ENCODE peak calls at places on chromosomes 12 and 14, in five cellular contexts. Z is heart right ventricle; U is aorta; O is CD8-positive, alpha-beta T cell; Q is A549. R is an unnamed sample.
A peak's percentile ranks its signal among the peaks of the same experiment; 100 is the strongest.

GRCh38 chr12:121400332-121401139 is 618 bp downstream of the RNF34 start:
- DNase-seq in Z (peak; percentile 44), U (peak; percentile 82), O (peak; percentile 72), Q (peak; percentile 56), R (peak; percentile 38)

GRCh38 chr14:31439554-31439953 is 17.8 kb downstream of the DTD2 start:
- DNase-seq in Z (no peak), U (no peak), O (no peak), Q (no peak), R (no peak)

GRCh38 chr14:75315143-75315542 is 36.5 kb downstream of the FOS start:
- DNase-seq in Z (no peak), U (no peak), O (no peak), Q (no peak), R (no peak)

GRCh38 chr14:75271514-75271913 is 7.1 kb upstream of the FOS start:
- DNase-seq in Z (no peak), U (no peak), O (no peak), Q (no peak), R (no peak)

GRCh38 chr14:77018785-77019184 is 9.7 kb downstream of the IRF2BPL start:
- DNase-seq in Z (no peak), U (no peak), O (no peak), Q (no peak), R (no peak)

GRCh38 chr14:84882830-84883229 is 647.1 kb upstream of the FLRT2 start:
- DNase-seq in Z (no peak), U (no peak), O (no peak), Q (no peak), R (no peak)

GRCh38 chr12:53591301-53592206 is 34.6 kb downstream of the ATF7 start:
- DNase-seq in Z (no peak), U (no peak), O (no peak), Q (no peak), R (peak; percentile 27)

GRCh38 chr12:102634216-102634615 is 153.9 kb upstream of the IGF1 start:
- DNase-seq in Z (no peak), U (no peak), O (no peak), Q (no peak), R (no peak)

GRCh38 chr12:130041983-130042812 is 120.1 kb upstream of the FZD10 start:
- DNase-seq in Z (peak; percentile 37), U (peak; percentile 83), O (no peak), Q (no peak), R (peak; percentile 76)

GRCh38 chr12:128796439-128797118 is 27.2 kb downstream of the SLC15A4 start:
- DNase-seq in Z (no peak), U (no peak), O (no peak), Q (no peak), R (no peak)

GRCh38 chr14:68397827-68398226 is 395.0 kb downstream of the ZFP36L1 start:
- DNase-seq in Z (no peak), U (no peak), O (no peak), Q (no peak), R (no peak)

GRCh38 chr14:34232790-34233189 is 229.2 kb downstream of the SPTSSA start:
- DNase-seq in Z (no peak), U (no peak), O (no peak), Q (no peak), R (no peak)

GRCh38 chr12:53223391-53224267 is 8.4 kb downstream of the RARG start:
- DNase-seq in Z (peak; percentile 45), U (peak; percentile 77), O (no peak), Q (no peak), R (no peak)

GRCh38 chr12:29104495-29104894 is 44.6 kb upstream of the FAR2 start:
- DNase-seq in Z (no peak), U (no peak), O (no peak), Q (no peak), R (no peak)

GRCh38 chr12:89183985-89184435 is 168.3 kb downstream of the DUSP6 start:
- DNase-seq in Z (peak; percentile 20), U (no peak), O (no peak), Q (peak; percentile 45), R (no peak)

GRCh38 chr12:47277972-47278448 is 198.3 kb upstream of the AMIGO2 start:
- DNase-seq in Z (no peak), U (no peak), O (no peak), Q (peak; percentile 98), R (no peak)

GRCh38 chr12:55666508-55666907 is 29.8 kb downstream of the OR10P1 start:
- DNase-seq in Z (no peak), U (no peak), O (no peak), Q (no peak), R (no peak)

GRCh38 chr12:22899184-22899583 is 274.2 kb downstream of the ETNK1 start:
- DNase-seq in Z (no peak), U (no peak), O (no peak), Q (no peak), R (no peak)

GRCh38 chr14:77409131-77409533 is 14.2 kb downstream of the NOXRED1 start:
- DNase-seq in Z (no peak), U (no peak), O (no peak), Q (peak; percentile 64), R (no peak)

GRCh38 chr12:6430990-6431353 is 13.8 kb upstream of the CD27 start:
- DNase-seq in Z (no peak), U (no peak), O (no peak), Q (no peak), R (no peak)
- H3K4me1 ChIP-seq in Z (peaks cover 14% of the 10 kb centered on the region), U (no peaks in the 10 kb centered on the region), O (peaks cover 53% of the 10 kb centered on the region), Q (peaks cover 31% of the 10 kb centered on the region), R (peaks cover 14% of the 10 kb centered on the region)

GRCh38 chr14:100065161-100065871 is at the start of gene EVL:
- DNase-seq in Z (peak; percentile 26), U (no peak), O (peak; percentile 88), Q (no peak), R (no peak)
- H3K4me3 ChIP-seq in Z (no peak within 1 kb of the TSS), U (no peak within 1 kb of the TSS), O (peak within 1 kb of the TSS; percentile 59), Q (no peak within 1 kb of the TSS), R (no peak within 1 kb of the TSS)

GRCh38 chr12:6214633-6215032 is 14.4 kb downstream of the CD9 start:
- DNase-seq in Z (no peak), U (no peak), O (no peak), Q (no peak), R (no peak)
- H3K4me1 ChIP-seq in Z (peaks cover 76% of the 10 kb centered on the region), U (peaks cover 11% of the 10 kb centered on the region), O (no peaks in the 10 kb centered on the region), Q (peaks cover 55% of the 10 kb centered on the region), R (peaks cover 5% of the 10 kb centered on the region)

GRCh38 chr12:45234134-45234865 is 18.4 kb downstream of the ANO6 start:
- DNase-seq in Z (no peak), U (no peak), O (no peak), Q (peak; percentile 91), R (peak; percentile 43)
- H3K4me3 ChIP-seq in Z (no peak overlapping the region), U (peak overlapping the region; percentile 3), O (no peak overlapping the region), Q (peak overlapping the region; percentile 7), R (no peak overlapping the region)

GRCh38 chr14:64788706-64789105 is 84.5 kb downstream of the PLEKHG3 start:
- DNase-seq in Z (no peak), U (no peak), O (no peak), Q (peak; percentile 62), R (no peak)

GRCh38 chr14:64784006-64784405 is 79.8 kb downstream of the PLEKHG3 start:
- DNase-seq in Z (no peak), U (peak; percentile 5), O (no peak), Q (no peak), R (no peak)

GRCh38 chr14:64787619-64788018 is 83.4 kb downstream of the PLEKHG3 start:
- DNase-seq in Z (no peak), U (no peak), O (no peak), Q (no peak), R (no peak)

GRCh38 chr14:64789696-64790095 is 85.5 kb downstream of the PLEKHG3 start:
- DNase-seq in Z (no peak), U (no peak), O (no peak), Q (no peak), R (no peak)

DNA sequence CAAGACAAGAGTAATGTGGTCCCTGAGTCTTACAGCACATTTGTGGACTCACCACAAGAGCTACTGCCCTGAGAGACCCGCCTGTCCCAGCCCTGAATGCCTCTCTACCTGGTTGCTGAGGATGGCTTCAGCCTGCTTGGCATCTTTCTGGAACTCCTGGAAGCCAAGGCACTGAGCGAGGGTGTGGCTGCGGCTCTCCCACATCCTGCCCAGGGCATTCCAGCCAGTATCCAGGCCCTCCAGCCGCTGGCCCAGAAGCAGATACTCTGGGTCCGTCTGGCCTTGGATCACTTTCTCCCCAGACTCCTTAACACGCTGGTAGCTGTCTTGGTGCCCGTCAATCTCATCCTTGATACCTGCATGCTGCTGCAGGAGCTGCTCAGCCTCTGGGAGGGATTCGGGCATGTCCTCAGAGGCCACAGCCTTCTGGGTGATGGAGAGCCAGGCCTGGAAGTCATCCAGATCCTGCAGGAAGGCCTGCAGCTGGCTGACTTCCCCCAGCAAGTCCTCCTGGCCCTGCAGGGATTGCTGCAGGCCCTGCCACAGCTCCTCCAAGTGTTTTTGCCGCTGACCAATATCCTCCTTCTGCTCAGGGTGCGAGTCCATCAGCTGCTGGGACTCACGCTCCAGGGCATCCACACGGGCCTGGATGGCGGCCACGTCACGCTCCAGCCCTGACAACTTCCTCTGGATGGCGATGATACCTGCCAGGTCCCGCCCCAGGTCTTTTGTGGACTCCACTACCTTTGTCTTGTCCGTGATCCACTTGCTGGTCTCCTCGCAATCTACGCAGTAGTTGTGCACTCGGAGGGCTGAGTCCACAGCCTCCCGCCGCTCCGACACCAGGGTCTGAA is 82.3 kb downstream of the PLEKHG3 start:
- DNase-seq in Z (no peak), U (no peak), O (no peak), Q (no peak), R (no peak)
- H3K4me1 ChIP-seq in Z (peaks cover 10% of the 10 kb centered on the region), U (no peaks in the 10 kb centered on the region), O (no peaks in the 10 kb centered on the region), Q (peaks cover 23% of the 10 kb centered on the region), R (no peaks in the 10 kb centered on the region)

GRCh38 chr12:103779410-103780092 is 61.5 kb downstream of the NT5DC3 start:
- DNase-seq in Z (no peak), U (no peak), O (no peak), Q (no peak), R (no peak)
- H3K4me3 ChIP-seq in Z (no peak overlapping the region), U (no peak overlapping the region), O (no peak overlapping the region), Q (no peak overlapping the region), R (no peak overlapping the region)

GRCh38 chr14:99686557-99687283 is 2.6 kb downstream of the CYP46A1 start:
- DNase-seq in Z (no peak), U (peak; percentile 46), O (peak; percentile 23), Q (no peak), R (no peak)
- H3K4me1 ChIP-seq in Z (peaks cover 14% of the 10 kb centered on the region), U (no peaks in the 10 kb centered on the region), O (peaks cover 8% of the 10 kb centered on the region), Q (peaks cover 4% of the 10 kb centered on the region), R (no peaks in the 10 kb centered on the region)

GRCh38 chr12:114405199-114405448 is 820 bp downstream of the TBX5 start:
- DNase-seq in Z (no peak), U (no peak), O (no peak), Q (no peak), R (peak; percentile 29)
- H3K4me3 ChIP-seq in Z (peak overlapping the region; percentile 33), U (no peak overlapping the region), O (no peak overlapping the region), Q (peak overlapping the region; percentile 28), R (peak overlapping the region; percentile 63)